ENCODE peak calls at places on chromosomes 11 and 22, in four cellular contexts. T, Q, F and D are unnamed samples. For H3K9me2, the result is how much of the 10 kb centered on the place peaks cover.

GRCh38 chr11:63838682-63839507 is at the start of gene MARK2:
- DNase-seq in F (peak), T (peak), Q (peak), D (peak)

GRCh38 chr11:9663699-9664275 is at the start of gene SWAP70:
- DNase-seq in T (peak), F (peak), Q (peak), D (peak)

GRCh38 chr22:29108137-29108536 is 35.3 kb downstream of the KREMEN1 start:
- DNase-seq in T (peak), F (no peak), Q (no peak), D (no peak)

GRCh38 chr11:99693941-99694492 is 673.3 kb downstream of the CNTN5 start:
- DNase-seq in F (no peak), Q (no peak), T (peak), D (peak)

GRCh38 chr22:49824185-49824925 is 3.3 kb downstream of the BRD1 start:
- DNase-seq in Q (no peak), T (no peak), F (no peak), D (no peak)

GRCh38 chr22:31075961-31076360 is 5.2 kb upstream of the SMTN start:
- DNase-seq in F (no peak), T (peak), Q (no peak), D (peak)

GRCh38 chr22:30605449-30606110 is 1.4 kb upstream of the TCN2 start:
- DNase-seq in T (peak), F (peak), Q (peak), D (peak)

GRCh38 chr11:59552844-59553243 is 41.5 kb downstream of the OR4D9 start:
- DNase-seq in Q (no peak), F (no peak), T (no peak), D (no peak)

GRCh38 chr11:57868491-57868890 is 106.9 kb downstream of the CTNND1 start:
- DNase-seq in T (no peak), F (no peak), Q (no peak), D (no peak)

GRCh38 chr11:114179234-114179941 is 116.8 kb upstream of the NNMT start:
- DNase-seq in Q (no peak), T (no peak), F (no peak), D (peak)

GRCh38 chr11:14578551-14578956 is 58.4 kb upstream of the PSMA1 start:
- DNase-seq in T (no peak), Q (peak), F (peak), D (peak)

GRCh38 chr22:24486501-24486921 is 8.6 kb upstream of the UPB1 start:
- DNase-seq in Q (no peak), T (peak), F (no peak), D (no peak)

GRCh38 chr11:124895471-124895971 is 2.1 kb downstream of the ROBO4 start:
- DNase-seq in T (no peak), Q (peak), F (no peak), D (no peak)

GRCh38 chr11:28144808-28145207 is 36.6 kb downstream of the METTL15 start:
- DNase-seq in Q (no peak), T (no peak), F (no peak), D (no peak)

GRCh38 chr11:59062602-59063529 is 23.2 kb upstream of the GLYATL1B start:
- DNase-seq in T (no peak), F (no peak), Q (peak), D (no peak)

GRCh38 chr11:206516-207212 is 535 bp downstream of the BET1L start:
- DNase-seq in T (peak), Q (peak), F (no peak), D (peak)

GRCh38 chr11:126417463-126417862 is 62.0 kb downstream of the ST3GAL4 start:
- DNase-seq in F (no peak), T (no peak), Q (no peak), D (no peak)

GRCh38 chr11:116581349-116581748 is 191.4 kb downstream of the BUD13 start:
- DNase-seq in F (no peak), T (no peak), Q (no peak), D (no peak)

GRCh38 chr22:20219667-20220628 is 48.2 kb downstream of the RTN4R start:
- DNase-seq in F (no peak), T (no peak), Q (no peak), D (no peak)

GRCh38 chr11:43359432-43359818 is 705 bp downstream of the TTC17 start:
- DNase-seq in F (peak), T (peak), Q (peak), D (peak)

GRCh38 chr11:130243816-130244215 is 70.9 kb downstream of the ZBTB44 start:
- DNase-seq in Q (no peak), T (no peak), F (peak), D (no peak)

GRCh38 chr11:75495749-75496641 is 29.7 kb downstream of the GDPD5 start:
- DNase-seq in Q (peak), F (no peak), T (no peak), D (no peak)

GRCh38 chr11:114163231-114163631 is 103.7 kb downstream of the ZBTB16 start:
- DNase-seq in T (peak), F (no peak), Q (no peak), D (peak)

GRCh38 chr11:17036666-17037658 is 22.7 kb upstream of the PLEKHA7 start:
- DNase-seq in T (no peak), F (no peak), Q (no peak), D (peak)

GRCh38 chr11:46102843-46103242 is 18.4 kb downstream of the PHF21A start:
- DNase-seq in Q (no peak), T (no peak), F (no peak), D (no peak)

GRCh38 chr11:87779276-87780067 is 395.8 kb downstream of the RAB38 start:
- DNase-seq in Q (no peak), T (peak), F (no peak), D (no peak)

GRCh38 chr22:32267011-32267410 is 11.9 kb upstream of the SLC5A4 start:
- DNase-seq in Q (no peak), F (no peak), T (no peak), D (no peak)
- H3K9me2 ChIP-seq in Q (under half), F (under half), T (under half), D (under half)

GRCh38 chr11:132898021-132898420 is 634.3 kb downstream of the OPCML start:
- DNase-seq in T (no peak), Q (no peak), F (no peak), D (no peak)
- H3K9me2 ChIP-seq in T (under half), Q (under half), F (under half), D (under half)

GRCh38 chr11:103699656-103700055 is 336.8 kb upstream of the DDI1 start:
- DNase-seq in Q (no peak), T (no peak), F (no peak), D (no peak)

GRCh38 chr11:103700605-103701004 is 335.8 kb upstream of the DDI1 start:
- DNase-seq in T (peak), Q (no peak), F (no peak), D (peak)

GRCh38 chr11:103699216-103699615 is 337.2 kb upstream of the DDI1 start:
- DNase-seq in T (peak), Q (no peak), F (no peak), D (no peak)

GRCh38 chr11:103696130-103696529 is 340.3 kb upstream of the DDI1 start:
- DNase-seq in F (no peak), T (no peak), Q (peak), D (no peak)
- H3K9me2 ChIP-seq in F (under half), T (under half), Q (under half), D (under half)

GRCh38 chr11:132898676-132899075 is 633.6 kb downstream of the OPCML start:
- DNase-seq in Q (no peak), F (no peak), T (no peak), D (no peak)
- H3K9me2 ChIP-seq in Q (under half), F (under half), T (under half), D (under half)

GRCh38 chr11:79019981-79020380 is 420.8 kb downstream of the TENM4 start:
- DNase-seq in T (no peak), F (no peak), Q (no peak), D (no peak)
- H3K9me2 ChIP-seq in T (under half), F (under half), Q (under half), D (under half)

GRCh38 chr11:10792385-10793068 is 16.2 kb downstream of the EIF4G2 start:
- DNase-seq in Q (peak), T (peak), F (peak), D (peak)
- H3K9me2 ChIP-seq in Q (under half), T (under half), F (under half), D (under half)

DNA sequence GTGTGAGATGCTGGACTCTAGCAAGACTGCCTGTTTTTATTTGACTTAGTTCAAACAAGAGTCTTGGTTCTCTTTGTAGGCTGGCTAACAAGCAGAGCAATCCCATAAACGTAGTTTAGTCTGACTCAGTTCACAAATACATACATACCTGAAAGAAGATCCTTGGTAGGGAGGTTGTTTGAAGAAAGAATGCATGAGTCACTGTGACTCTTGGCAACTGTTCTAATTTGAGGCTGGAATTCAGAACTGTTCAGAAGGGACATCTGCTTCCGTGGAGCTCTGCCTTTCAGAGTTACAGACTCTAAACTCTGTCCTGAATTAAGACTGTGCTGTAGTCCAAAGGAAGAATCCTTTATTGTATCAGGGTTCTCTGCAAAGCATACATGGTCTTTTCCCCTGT is 32.2 kb downstream of the C2CD3 start:
- DNase-seq in T (peak), F (no peak), Q (no peak), D (peak)
- H3K9me2 ChIP-seq in T (under half), F (under half), Q (under half), D (under half)